ENCODE peak calls at places on chromosomes 4 and X, in eight cellular contexts. A is fibroblast of pulmonary artery, L is upper lobe of right lung, Q is RWPE1, R is activated B cell treated with CpG ODN at 0.5 μM for 24 hours, P is MCF 10A, N is endothelial cell, H is Peyer's patch. D is an unnamed sample.
A peak's percentile ranks its signal among the peaks of the same experiment; 100 is the strongest.

GRCh38 chr4:111880116-111880515 is 265.1 kb upstream of the FAM241A start:
- DNase-seq in A (no peak), L (no peak), Q (no peak), R (no peak), P (no peak), N (no peak), H (no peak), D (no peak)

GRCh38 chrX:5708209-5708608 is 520.5 kb downstream of the NLGN4X start:
- DNase-seq in A (no peak), L (no peak), Q (no peak), R (no peak), P (no peak), N (no peak), H (no peak), D (no peak)

GRCh38 chr4:7206856-7207567 is 14.7 kb downstream of the SORCS2 start:
- DNase-seq in A (peak; percentile 85), L (peak; percentile 89), Q (peak; percentile 74), R (no peak), P (peak; percentile 88), N (no peak), H (peak; percentile 56), D (no peak)

GRCh38 chr4:185782523-185782922 is 29.5 kb downstream of the SORBS2 start:
- DNase-seq in A (peak; percentile 50), L (no peak), Q (peak; percentile 22), R (no peak), P (no peak), N (no peak), H (no peak), D (no peak)

GRCh38 chr4:86220137-86220536 is 139.7 kb downstream of the MAPK10 start:
- DNase-seq in A (peak; percentile 82), L (no peak), Q (peak; percentile 36), R (no peak), P (peak; percentile 76), N (no peak), H (no peak), D (no peak)

GRCh38 chr4:73131281-73131680 is 61.8 kb upstream of the COX18 start:
- DNase-seq in A (no peak), L (no peak), Q (no peak), R (no peak), P (no peak), N (no peak), H (no peak), D (no peak)

GRCh38 chrX:2875798-2876399 is 47.2 kb downstream of the GYG2 start:
- DNase-seq in A (peak; percentile 23), L (no peak), Q (no peak), R (no peak), P (peak; percentile 43), N (no peak), H (no peak), D (no peak)

GRCh38 chr4:77021614-77022089 is 54.1 kb downstream of the CCNI start:
- DNase-seq in A (peak; percentile 94), L (no peak), Q (no peak), R (no peak), P (peak; percentile 26), N (no peak), H (no peak), D (no peak)

GRCh38 chr4:143202824-143203223 is 18.1 kb downstream of the USP38 start:
- DNase-seq in A (peak; percentile 44), L (no peak), Q (no peak), R (no peak), P (peak; percentile 22), N (no peak), H (no peak), D (no peak)

GRCh38 chr4:176042195-176042594 is 23.4 kb upstream of the WDR17 start:
- DNase-seq in A (no peak), L (no peak), Q (no peak), R (no peak), P (no peak), N (no peak), H (no peak), D (no peak)

GRCh38 chr4:85475631-85476233 is 782 bp downstream of the ARHGAP24 start:
- DNase-seq in A (peak; percentile 62), L (peak; percentile 73), Q (no peak), R (no peak), P (no peak), N (peak; percentile 54), H (peak; percentile 50), D (no peak)

GRCh38 chrX:119690921-119691716 is 1.8 kb downstream of the SEPTIN6 start:
- DNase-seq in A (peak; percentile 67), L (no peak), Q (peak; percentile 10), R (no peak), P (peak; percentile 35), N (no peak), H (no peak), D (no peak)

GRCh38 chr4:60250657-60251056 is 949.5 kb upstream of the ADGRL3 start:
- DNase-seq in A (no peak), L (no peak), Q (no peak), R (no peak), P (no peak), N (no peak), H (no peak), D (no peak)

GRCh38 chr4:173745765-173746164 is 215.7 kb upstream of the HAND2 start:
- DNase-seq in A (no peak), L (no peak), Q (no peak), R (no peak), P (no peak), N (no peak), H (no peak), D (no peak)

GRCh38 chr4:184348311-184349233 is 125.8 kb downstream of the IRF2 start:
- DNase-seq in A (peak; percentile 86), L (no peak), Q (no peak), R (no peak), P (no peak), N (no peak), H (peak; percentile 85), D (peak; percentile 51)

DNA sequence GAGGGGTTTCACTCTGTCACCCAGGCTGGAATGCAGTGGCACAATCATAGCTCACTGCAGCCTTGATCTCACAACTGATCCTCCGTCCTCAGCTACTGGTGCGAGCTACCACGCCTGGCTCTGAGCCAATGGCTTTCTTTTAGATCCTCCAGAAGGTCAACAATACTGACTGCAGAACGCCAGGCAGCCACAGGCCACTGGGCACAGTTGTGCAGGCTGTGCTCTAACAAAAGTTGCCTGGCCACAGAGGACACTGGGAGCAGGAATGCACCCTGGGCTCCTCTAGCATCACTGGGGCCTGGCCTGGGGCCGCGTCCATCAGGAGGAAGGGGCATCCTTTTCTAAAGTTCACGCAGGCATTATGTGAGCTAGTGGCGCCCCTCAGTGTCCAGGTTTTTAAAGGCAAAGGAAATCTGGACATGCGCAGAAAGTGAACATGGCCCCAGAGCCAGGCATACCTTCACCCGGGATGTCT is 14.9 kb upstream of the PORCN start:
- DNase-seq in A (peak; percentile 51), L (no peak), Q (no peak), R (no peak), P (peak; percentile 57), N (peak; percentile 47), H (no peak), D (no peak)
- TF ChIP-seq CTCF in A (peak; percentile 36), L (peak; percentile 27), Q (no peak), R (no peak), P (peak; percentile 33), N (no peak), H (peak; percentile 20), D (peak; percentile 41)

GRCh38 chr4:8468746-8469535 is 28.4 kb downstream of the TRMT44 start:
- DNase-seq in A (peak; percentile 69), L (peak; percentile 86), Q (peak; percentile 51), R (peak; percentile 26), P (peak; percentile 66), N (peak; percentile 80), H (peak; percentile 70), D (no peak)

GRCh38 chr4:8471211-8471875 is 30.8 kb downstream of the TRMT44 start:
- DNase-seq in A (no peak), L (no peak), Q (no peak), R (no peak), P (no peak), N (no peak), H (no peak), D (no peak)

GRCh38 chr4:8472166-8472688 is 31.6 kb downstream of the TRMT44 start:
- DNase-seq in A (no peak), L (no peak), Q (no peak), R (no peak), P (no peak), N (no peak), H (no peak), D (no peak)

GRCh38 chr4:8469550-8469949 is 29.0 kb downstream of the TRMT44 start:
- DNase-seq in A (no peak), L (no peak), Q (no peak), R (no peak), P (no peak), N (no peak), H (no peak), D (no peak)

DNA sequence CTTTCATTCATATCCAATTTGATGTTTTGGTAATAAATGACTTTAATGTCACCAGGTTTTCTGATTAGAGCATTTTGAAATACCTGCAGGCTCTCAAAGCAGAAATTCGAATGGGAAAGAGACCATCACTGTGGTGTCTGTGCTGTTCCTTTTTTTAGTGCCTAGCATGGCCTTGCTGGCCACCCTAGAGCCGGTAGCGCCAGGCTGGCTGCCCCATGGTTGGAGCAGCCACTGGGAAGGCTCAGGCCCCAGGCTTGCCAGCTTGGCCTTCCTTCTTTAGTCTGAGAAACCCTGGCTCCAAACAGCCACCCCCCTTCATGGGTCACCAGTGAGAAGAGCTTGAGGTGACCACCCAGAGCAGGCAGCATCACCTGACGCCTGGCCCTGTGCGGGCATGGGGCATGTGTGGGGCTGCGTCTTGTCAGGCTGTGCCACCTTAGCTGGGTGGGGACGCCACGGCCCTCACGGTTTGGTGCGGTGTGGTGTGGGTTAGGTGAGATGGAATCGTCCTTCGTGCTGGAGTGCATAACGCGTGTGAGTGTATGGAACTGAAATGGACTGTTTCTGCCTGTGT is 30.0 kb downstream of the TRMT44 start:
- DNase-seq in A (no peak), L (no peak), Q (no peak), R (no peak), P (no peak), N (no peak), H (no peak), D (no peak)
- TF ChIP-seq CTCF in A (no peak), L (no peak), Q (no peak), R (no peak), P (no peak), N (no peak), H (no peak), D (no peak)

DNA sequence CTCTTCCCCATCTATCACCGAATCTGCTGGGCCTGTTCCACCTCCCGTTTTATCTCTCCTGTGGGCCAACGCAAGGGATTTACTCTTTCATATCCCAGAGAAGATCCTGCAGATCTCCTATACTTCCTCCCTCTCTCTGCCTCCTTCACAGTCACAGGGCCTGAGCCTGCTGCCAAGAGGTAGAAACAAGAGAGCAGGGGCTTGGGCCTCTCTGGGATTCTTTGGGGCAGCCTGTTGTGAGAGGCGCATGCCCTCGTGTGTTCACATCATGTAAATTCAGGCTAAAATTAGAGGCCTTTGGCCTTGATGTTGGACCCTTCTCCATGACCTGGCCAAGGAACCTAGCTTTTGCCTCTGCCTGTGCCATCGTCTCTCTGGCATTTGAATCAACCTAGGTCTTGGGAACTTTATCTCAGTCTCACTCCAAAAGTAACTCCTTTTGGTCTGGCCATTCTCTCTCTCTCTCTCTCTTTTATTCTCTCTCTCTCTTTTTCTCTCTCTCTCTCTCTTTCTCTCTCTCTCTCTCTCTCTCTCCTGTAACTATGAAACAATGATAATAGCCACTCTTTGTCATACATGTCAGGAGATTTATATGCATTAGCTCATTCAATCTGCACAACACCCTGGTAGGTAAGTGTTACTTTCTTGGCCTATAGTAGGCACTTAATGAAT is 20.0 kb upstream of the EFNB1 start:
- DNase-seq in A (peak; percentile 54), L (no peak), Q (no peak), R (no peak), P (no peak), N (no peak), H (no peak), D (no peak)
- TF ChIP-seq CTCF in A (peak; percentile 37), L (peak; percentile 14), Q (peak; percentile 7), R (no peak), P (no peak), N (no peak), H (no peak), D (no peak)

GRCh38 chr4:123419885-123420743 is 23.5 kb downstream of the SPRY1 start:
- DNase-seq in A (no peak), L (no peak), Q (no peak), R (no peak), P (no peak), N (no peak), H (no peak), D (no peak)
- TF ChIP-seq CTCF in A (no peak), L (no peak), Q (no peak), R (no peak), P (no peak), N (no peak), H (no peak), D (no peak)

D was measured in D721Med.